ENCODE peak calls at places on chromosomes 7 and 10, in six cellular contexts. One of them, this sample, is unnamed.

GRCh38 chr7:47418910-47419309 is 163.0 kb downstream of the TNS3 start:
- DNase-seq in mammary epithelial cell: peak; percentile 69
- DNase-seq in pancreas: no peak
- DNase-seq in neural crest cell: no peak
- DNase-seq in testis: no peak
- DNase-seq in H9: no peak
- DNase-seq in this sample: peak; percentile 69

GRCh38 chr7:41035788-41036187 is 667.1 kb downstream of the INHBA start:
- DNase-seq in pancreas: no peak
- DNase-seq in mammary epithelial cell: no peak
- DNase-seq in neural crest cell: no peak
- DNase-seq in H9: no peak
- DNase-seq in testis: no peak
- DNase-seq in this sample: no peak

GRCh38 chr10:24550680-24551079 is 173.0 kb downstream of the ARHGAP21 start:
- DNase-seq in pancreas: no peak
- DNase-seq in neural crest cell: no peak
- DNase-seq in mammary epithelial cell: no peak
- DNase-seq in testis: no peak
- DNase-seq in H9: no peak
- DNase-seq in this sample: no peak

GRCh38 chr10:113610636-113611601 is 52.9 kb downstream of the NRAP start:
- DNase-seq in pancreas: no peak
- DNase-seq in neural crest cell: no peak
- DNase-seq in H9: peak; percentile 62
- DNase-seq in testis: no peak
- DNase-seq in mammary epithelial cell: no peak
- DNase-seq in this sample: no peak

GRCh38 chr7:84981038-84981601 is 205.7 kb downstream of the SEMA3D start:
- DNase-seq in testis: no peak
- DNase-seq in neural crest cell: no peak
- DNase-seq in H9: no peak
- DNase-seq in mammary epithelial cell: peak; percentile 14
- DNase-seq in pancreas: no peak
- DNase-seq in this sample: no peak

GRCh38 chr10:18066947-18067346 is 73.3 kb upstream of the CACNB2 start:
- DNase-seq in testis: no peak
- DNase-seq in mammary epithelial cell: no peak
- DNase-seq in H9: no peak
- DNase-seq in pancreas: no peak
- DNase-seq in neural crest cell: no peak
- DNase-seq in this sample: no peak

GRCh38 chr7:92763636-92764423 is 72.5 kb downstream of the CDK6 start:
- DNase-seq in pancreas: no peak
- DNase-seq in neural crest cell: no peak
- DNase-seq in testis: no peak
- DNase-seq in mammary epithelial cell: peak; percentile 97
- DNase-seq in H9: peak; percentile 84
- DNase-seq in this sample: peak; percentile 71

GRCh38 chr10:9331583-9332008 is 1277.1 kb downstream of the GATA3 start:
- DNase-seq in mammary epithelial cell: peak; percentile 18
- DNase-seq in H9: no peak
- DNase-seq in testis: no peak
- DNase-seq in neural crest cell: no peak
- DNase-seq in pancreas: no peak
- DNase-seq in this sample: peak; percentile 60

GRCh38 chr7:141701489-141702046 is 398 bp downstream of the DENND11 start:
- DNase-seq in testis: peak; percentile 40
- DNase-seq in mammary epithelial cell: no peak
- DNase-seq in neural crest cell: peak; percentile 43
- DNase-seq in pancreas: peak; percentile 79
- DNase-seq in H9: peak; percentile 52
- DNase-seq in this sample: no peak

GRCh38 chr7:82443801-82444219 is 233 bp upstream of the CACNA2D1 start:
- DNase-seq in mammary epithelial cell: peak; percentile 55
- DNase-seq in pancreas: peak; percentile 59
- DNase-seq in neural crest cell: peak; percentile 47
- DNase-seq in H9: peak; percentile 84
- DNase-seq in testis: peak; percentile 93
- DNase-seq in this sample: peak; percentile 82

GRCh38 chr10:43001427-43001795 is 75.5 kb upstream of the RET start:
- DNase-seq in testis: no peak
- DNase-seq in pancreas: no peak
- DNase-seq in H9: no peak
- DNase-seq in neural crest cell: no peak
- DNase-seq in mammary epithelial cell: no peak
- DNase-seq in this sample: no peak

GRCh38 chr7:132244917-132245480 is 331.3 kb downstream of the PLXNA4 start:
- DNase-seq in H9: no peak
- DNase-seq in testis: no peak
- DNase-seq in pancreas: no peak
- DNase-seq in mammary epithelial cell: no peak
- DNase-seq in neural crest cell: no peak
- DNase-seq in this sample: no peak

GRCh38 chr10:114380060-114380459 is 24.2 kb downstream of the AFAP1L2 start:
- DNase-seq in pancreas: no peak
- DNase-seq in neural crest cell: no peak
- DNase-seq in testis: no peak
- DNase-seq in mammary epithelial cell: peak; percentile 55
- DNase-seq in H9: no peak
- DNase-seq in this sample: no peak

GRCh38 chr7:15376601-15377000 is 185.2 kb downstream of the AGMO start:
- DNase-seq in neural crest cell: no peak
- DNase-seq in pancreas: no peak
- DNase-seq in mammary epithelial cell: no peak
- DNase-seq in H9: no peak
- DNase-seq in testis: no peak
- DNase-seq in this sample: no peak

GRCh38 chr7:1291040-1291689 is 58.5 kb downstream of the UNCX start:
- DNase-seq in mammary epithelial cell: no peak
- DNase-seq in testis: no peak
- DNase-seq in neural crest cell: no peak
- DNase-seq in H9: no peak
- DNase-seq in pancreas: peak; percentile 66
- DNase-seq in this sample: no peak

GRCh38 chr7:1291846-1292765 is 59.4 kb downstream of the UNCX start:
- DNase-seq in H9: no peak
- DNase-seq in mammary epithelial cell: no peak
- DNase-seq in neural crest cell: no peak
- DNase-seq in testis: no peak
- DNase-seq in pancreas: peak; percentile 52
- DNase-seq in this sample: no peak

GRCh38 chr7:1289681-1290261 is 57.1 kb downstream of the UNCX start:
- DNase-seq in pancreas: peak; percentile 53
- DNase-seq in H9: no peak
- DNase-seq in neural crest cell: no peak
- DNase-seq in testis: no peak
- DNase-seq in mammary epithelial cell: no peak
- DNase-seq in this sample: no peak

GRCh38 chr7:1288996-1289551 is 56.4 kb downstream of the UNCX start:
- DNase-seq in testis: no peak
- DNase-seq in pancreas: peak; percentile 70
- DNase-seq in mammary epithelial cell: no peak
- DNase-seq in H9: no peak
- DNase-seq in neural crest cell: no peak
- DNase-seq in this sample: no peak

DNA sequence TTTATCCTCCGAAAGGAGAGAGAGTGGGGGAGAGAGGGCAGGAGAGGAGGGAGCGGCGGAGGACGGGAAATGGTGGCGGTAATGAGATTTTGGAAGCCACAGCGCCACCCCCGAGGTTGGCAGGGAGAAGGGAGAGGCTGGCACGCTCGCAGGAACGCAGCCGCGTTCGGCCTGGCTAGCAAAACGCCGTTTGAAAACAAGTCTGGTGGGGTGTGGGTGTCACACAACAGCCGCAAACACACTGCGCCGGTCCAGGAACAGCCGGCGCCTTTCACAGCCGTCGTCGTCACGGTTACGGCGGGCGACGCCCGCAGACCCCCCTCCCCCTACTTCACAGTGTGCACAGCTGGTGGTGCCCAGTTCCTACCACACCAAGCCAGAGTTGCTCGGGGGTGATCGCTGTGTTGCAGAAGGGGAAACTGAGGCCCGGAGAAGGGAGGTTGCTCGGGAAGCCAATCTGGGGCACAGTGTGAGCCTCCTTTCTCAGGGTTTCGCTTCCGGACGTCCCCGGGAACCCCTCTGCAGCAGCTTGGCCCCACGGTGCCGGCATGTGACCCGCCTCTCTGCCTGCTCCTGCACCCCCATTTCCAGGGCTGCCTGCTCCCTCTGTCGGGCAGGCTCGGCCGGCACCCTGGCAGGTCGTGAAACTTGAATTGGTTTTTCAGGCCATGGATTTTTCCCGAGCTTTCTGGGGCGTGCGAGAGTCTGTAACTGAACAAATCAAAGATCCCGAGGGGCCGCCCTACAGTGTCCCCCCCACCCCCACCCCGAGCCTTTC is 57.8 kb downstream of the UNCX start:
- DNase-seq in mammary epithelial cell: no peak
- DNase-seq in H9: peak; percentile 54
- DNase-seq in pancreas: peak; percentile 63
- DNase-seq in testis: peak; percentile 18
- DNase-seq in neural crest cell: no peak
- DNase-seq in this sample: no peak
- TF ChIP-seq CTCF in mammary epithelial cell: no peak
- TF ChIP-seq CTCF in H9: no peak
- TF ChIP-seq CTCF in pancreas: no peak
- TF ChIP-seq CTCF in testis: no peak
- TF ChIP-seq CTCF in neural crest cell: no peak
- TF ChIP-seq CTCF in this sample: no peak

DNA sequence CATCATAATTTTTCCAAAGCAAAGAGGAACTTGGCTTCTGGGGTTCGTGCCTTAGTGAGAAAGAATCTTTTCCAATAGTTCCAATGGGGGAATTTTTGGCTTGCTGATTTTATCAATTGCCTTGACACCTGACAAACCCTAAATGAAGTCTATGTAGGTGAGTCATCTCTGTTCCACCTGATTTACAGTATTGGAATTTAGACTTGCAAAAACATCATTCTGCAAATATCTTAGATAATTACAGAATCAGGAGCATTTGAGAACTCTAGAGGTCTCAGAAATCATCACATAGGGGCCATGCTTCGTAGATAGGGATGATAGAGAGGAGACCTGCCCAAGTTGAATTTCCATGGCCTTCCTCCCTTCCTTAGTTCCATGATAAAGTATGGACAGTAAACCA is 9.3 kb downstream of the SLC35G1 start:
- DNase-seq in testis: no peak
- DNase-seq in H9: no peak
- DNase-seq in pancreas: no peak
- DNase-seq in neural crest cell: no peak
- DNase-seq in mammary epithelial cell: no peak
- DNase-seq in this sample: no peak
- TF ChIP-seq CTCF in testis: no peak
- TF ChIP-seq CTCF in H9: no peak
- TF ChIP-seq CTCF in pancreas: no peak
- TF ChIP-seq CTCF in neural crest cell: no peak
- TF ChIP-seq CTCF in mammary epithelial cell: no peak
- TF ChIP-seq CTCF in this sample: no peak

DNA sequence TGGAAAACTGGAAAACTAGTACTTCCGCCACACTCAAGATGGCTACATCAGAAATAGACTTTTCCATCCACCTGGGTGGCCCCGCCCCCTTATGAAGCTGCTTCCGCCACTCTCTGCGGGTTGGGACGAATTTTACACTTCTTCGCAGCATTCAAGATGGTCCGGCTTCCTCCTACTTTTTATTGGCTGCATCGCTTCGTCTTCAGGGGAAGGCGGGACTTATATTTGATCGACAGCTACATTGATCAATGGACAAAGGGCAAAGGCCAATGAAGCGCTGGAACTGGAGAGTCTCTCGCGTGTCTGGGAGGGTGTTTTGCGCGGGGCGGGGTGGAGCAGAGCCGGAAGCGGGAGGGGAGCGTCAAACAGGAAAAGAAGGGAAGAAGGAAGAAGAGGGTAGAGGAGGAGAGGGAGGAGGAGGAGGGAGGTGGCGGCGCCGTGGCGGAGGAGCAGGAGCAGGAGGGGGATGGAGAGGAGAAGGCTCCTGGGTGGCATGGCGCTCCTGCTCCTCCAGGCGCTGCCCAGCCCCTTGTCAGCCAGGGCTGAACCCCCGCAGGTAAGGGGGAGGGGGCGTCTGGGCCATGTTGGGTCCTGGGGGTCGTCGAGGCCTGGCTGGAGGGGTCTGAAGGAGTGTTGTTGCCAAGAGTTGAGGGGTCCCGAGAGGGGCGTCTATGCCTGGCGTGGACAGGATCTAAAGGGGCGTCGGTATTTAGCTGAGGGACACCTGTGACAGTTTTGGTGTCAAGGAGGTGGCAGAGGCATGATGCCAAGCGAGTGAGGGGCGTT is at the start of gene WBP1L:
- DNase-seq in mammary epithelial cell: peak; percentile 100
- DNase-seq in pancreas: peak; percentile 95
- DNase-seq in H9: peak; percentile 98
- DNase-seq in neural crest cell: peak; percentile 89
- DNase-seq in testis: peak; percentile 99
- DNase-seq in this sample: peak; percentile 100
- TF ChIP-seq CTCF in mammary epithelial cell: no peak
- TF ChIP-seq CTCF in pancreas: no peak
- TF ChIP-seq CTCF in H9: no peak
- TF ChIP-seq CTCF in neural crest cell: no peak
- TF ChIP-seq CTCF in testis: no peak
- TF ChIP-seq CTCF in this sample: no peak

GRCh38 chr7:75054744-75055527 is 18.7 kb downstream of the RCC1L start:
- DNase-seq in mammary epithelial cell: peak; percentile 39
- DNase-seq in testis: no peak
- DNase-seq in H9: no peak
- DNase-seq in neural crest cell: no peak
- DNase-seq in pancreas: no peak
- DNase-seq in this sample: peak; percentile 77

GRCh38 chr7:75056476-75056875 is 17.1 kb downstream of the RCC1L start:
- DNase-seq in testis: no peak
- DNase-seq in neural crest cell: no peak
- DNase-seq in H9: no peak
- DNase-seq in mammary epithelial cell: peak; percentile 26
- DNase-seq in pancreas: no peak
- DNase-seq in this sample: no peak

GRCh38 chr7:75050501-75050900 is 23.1 kb downstream of the RCC1L start:
- DNase-seq in mammary epithelial cell: peak; percentile 69
- DNase-seq in testis: no peak
- DNase-seq in pancreas: no peak
- DNase-seq in H9: no peak
- DNase-seq in neural crest cell: no peak
- DNase-seq in this sample: no peak

GRCh38 chr7:75058406-75058805 is 15.2 kb downstream of the RCC1L start:
- DNase-seq in mammary epithelial cell: no peak
- DNase-seq in neural crest cell: no peak
- DNase-seq in pancreas: no peak
- DNase-seq in H9: no peak
- DNase-seq in testis: no peak
- DNase-seq in this sample: no peak

DNA sequence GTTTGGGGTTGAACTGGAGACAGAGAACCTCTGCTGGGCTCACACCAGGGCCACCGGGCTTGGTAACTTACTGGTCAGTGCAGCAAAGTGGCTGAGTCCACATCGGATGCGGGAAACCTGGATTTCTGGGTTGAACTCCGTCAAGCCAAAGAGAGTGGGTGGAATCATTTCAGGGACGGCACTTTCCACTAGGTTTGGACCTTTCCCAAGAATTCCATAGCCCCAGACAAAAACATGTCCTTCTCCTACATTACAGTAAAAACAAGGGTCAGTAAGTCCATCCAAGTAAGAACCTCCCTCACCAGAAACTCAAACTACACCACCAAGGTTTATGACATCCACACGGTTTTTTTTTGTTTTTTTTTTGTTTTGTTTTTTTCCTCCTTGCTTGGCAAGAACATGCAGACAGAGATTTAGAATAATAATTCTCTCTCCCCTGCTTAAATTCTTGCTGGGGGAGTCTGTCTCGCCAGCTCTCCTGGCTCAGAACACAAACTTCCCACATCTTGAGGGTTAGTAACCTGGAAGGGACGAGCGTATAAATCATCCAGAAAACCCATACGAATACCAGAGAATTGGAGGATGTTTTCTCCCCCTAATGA is 17.7 kb downstream of the RCC1L start:
- DNase-seq in H9: no peak
- DNase-seq in mammary epithelial cell: no peak
- DNase-seq in testis: peak; percentile 29
- DNase-seq in pancreas: no peak
- DNase-seq in neural crest cell: no peak
- DNase-seq in this sample: no peak
- TF ChIP-seq CTCF in H9: no peak
- TF ChIP-seq CTCF in mammary epithelial cell: no peak
- TF ChIP-seq CTCF in testis: no peak
- TF ChIP-seq CTCF in pancreas: no peak
- TF ChIP-seq CTCF in neural crest cell: no peak
- TF ChIP-seq CTCF in this sample: no peak